ENCODE peak calls at places on chromosomes 12 and 14, in ten cellular contexts. U is tibial artery; I is WERI-Rb-1; Y is mammary epithelial cell; O is prostate gland; S is Panc1; N is esophagus squamous epithelium; X is left ventricle myocardium inferior; G is fibroblast of lung; C is CD8-positive, alpha-beta T cell. E is an unnamed sample.

GRCh38 chr14:54590481-54590880 is 23.6 kb downstream of the SAMD4A start:
- DNase-seq in U (no peak), I (no peak), Y (no peak), O (no peak), S (no peak), N (no peak), X (no peak), G (no peak), C (no peak), E (no peak)

GRCh38 chr14:23183076-23183475 is 384 bp downstream of the SLC7A8 start:
- DNase-seq in U (no peak), I (no peak), Y (no peak), O (no peak), S (no peak), N (no peak), X (no peak), G (no peak), C (no peak), E (peak)

GRCh38 chr12:115004469-115005146 is 320.6 kb upstream of the TBX3 start:
- DNase-seq in U (no peak), I (no peak), Y (no peak), O (peak), S (no peak), N (no peak), X (no peak), G (no peak), C (no peak), E (peak)

GRCh38 chr12:79424109-79424721 is 266.5 kb downstream of the PAWR start:
- DNase-seq in U (no peak), I (no peak), Y (peak), O (no peak), S (peak), N (no peak), X (no peak), G (peak), C (no peak), E (peak)

GRCh38 chr12:3236345-3237153 is 159.4 kb downstream of the TSPAN9 start:
- DNase-seq in U (no peak), I (peak), Y (peak), O (no peak), S (no peak), N (no peak), X (no peak), G (peak), C (no peak), E (peak)

GRCh38 chr12:6541371-6542165 is 7.3 kb downstream of the GAPDH start:
- DNase-seq in U (no peak), I (no peak), Y (no peak), O (no peak), S (no peak), N (no peak), X (no peak), G (no peak), C (no peak), E (no peak)

GRCh38 chr12:94205738-94206310 is 57.4 kb downstream of the PLXNC1 start:
- DNase-seq in U (no peak), I (no peak), Y (no peak), O (no peak), S (no peak), N (no peak), X (no peak), G (no peak), C (no peak), E (no peak)

GRCh38 chr12:131513606-131514005 is 197.3 kb upstream of the SFSWAP start:
- DNase-seq in U (no peak), I (peak), Y (no peak), O (no peak), S (no peak), N (no peak), X (no peak), G (no peak), C (no peak), E (no peak)

GRCh38 chr12:64389154-64389553 is 1.4 kb downstream of the C12orf56 start:
- DNase-seq in U (no peak), I (no peak), Y (no peak), O (no peak), S (no peak), N (no peak), X (no peak), G (no peak), C (no peak), E (no peak)

GRCh38 chr12:6090786-6091185 is 33.7 kb downstream of the VWF start:
- DNase-seq in U (peak), I (no peak), Y (no peak), O (no peak), S (no peak), N (no peak), X (peak), G (peak), C (no peak), E (no peak)

GRCh38 chr12:61781021-61781581 is 479.1 kb upstream of the USP15 start:
- DNase-seq in U (no peak), I (no peak), Y (no peak), O (no peak), S (no peak), N (no peak), X (no peak), G (no peak), C (no peak), E (no peak)

GRCh38 chr14:104708606-104709268 is 15.3 kb upstream of the ADSS1 start:
- DNase-seq in U (peak), I (peak), Y (no peak), O (peak), S (no peak), N (no peak), X (peak), G (no peak), C (peak), E (peak)

GRCh38 chr12:77214136-77214535 is 148.8 kb upstream of the E2F7 start:
- DNase-seq in U (no peak), I (no peak), Y (peak), O (no peak), S (no peak), N (no peak), X (no peak), G (peak), C (no peak), E (peak)

GRCh38 chr12:3418609-3419469 is 72.2 kb upstream of the PRMT8 start:
- DNase-seq in U (no peak), I (no peak), Y (no peak), O (no peak), S (no peak), N (no peak), X (no peak), G (no peak), C (no peak), E (no peak)

GRCh38 chr12:124633269-124633953 is 66.0 kb upstream of the NCOR2 start:
- DNase-seq in U (no peak), I (no peak), Y (peak), O (no peak), S (no peak), N (no peak), X (no peak), G (peak), C (no peak), E (no peak)

GRCh38 chr14:79136437-79137430 is 966.6 kb downstream of the NRXN3 start:
- DNase-seq in U (no peak), I (peak), Y (no peak), O (no peak), S (no peak), N (no peak), X (no peak), G (peak), C (no peak), E (peak)

GRCh38 chr14:65301862-65302539 is 110.5 kb upstream of the FUT8 start:
- DNase-seq in U (no peak), I (no peak), Y (no peak), O (no peak), S (no peak), N (no peak), X (no peak), G (no peak), C (no peak), E (no peak)

GRCh38 chr14:36663404-36664321 is 2.0 kb downstream of the PAX9 start:
- DNase-seq in U (no peak), I (no peak), Y (no peak), O (no peak), S (no peak), N (no peak), X (no peak), G (peak), C (no peak), E (no peak)

GRCh38 chr14:44960646-44961045 is 1.1 kb downstream of the KLHL28 start:
- DNase-seq in U (no peak), I (no peak), Y (no peak), O (no peak), S (no peak), N (no peak), X (no peak), G (peak), C (no peak), E (no peak)

GRCh38 chr12:52032431-52032796 is 18.8 kb upstream of the NR4A1 start:
- DNase-seq in U (peak), I (no peak), Y (peak), O (peak), S (no peak), N (no peak), X (peak), G (peak), C (no peak), E (peak)

GRCh38 chr12:62834406-62834805 is 100.5 kb downstream of the PPM1H start:
- DNase-seq in U (no peak), I (peak), Y (no peak), O (no peak), S (no peak), N (no peak), X (peak), G (no peak), C (no peak), E (no peak)

GRCh38 chr12:40819427-40820108 is 127.3 kb downstream of the CNTN1 start:
- DNase-seq in U (no peak), I (peak), Y (no peak), O (no peak), S (no peak), N (no peak), X (no peak), G (no peak), C (no peak), E (no peak)

GRCh38 chr12:29429999-29430698 is 49.2 kb upstream of the ERGIC2 start:
- DNase-seq in U (no peak), I (no peak), Y (peak), O (no peak), S (no peak), N (no peak), X (no peak), G (no peak), C (no peak), E (no peak)

GRCh38 chr14:105842105-105842504 is 315.7 kb downstream of the TMEM121 start:
- DNase-seq in U (no peak), I (no peak), Y (no peak), O (no peak), S (no peak), N (no peak), X (no peak), G (no peak), C (no peak), E (no peak)

GRCh38 chr12:6074394-6074793 is 50.1 kb downstream of the VWF start:
- DNase-seq in U (no peak), I (peak), Y (no peak), O (no peak), S (no peak), N (no peak), X (peak), G (no peak), C (no peak), E (peak)

GRCh38 chr14:69493038-69493437 is 8.5 kb downstream of the PLEKHD1 start:
- DNase-seq in U (no peak), I (no peak), Y (no peak), O (no peak), S (no peak), N (no peak), X (no peak), G (no peak), C (no peak), E (no peak)

GRCh38 chr12:58728397-58728796 is 191.9 kb downstream of the LRIG3 start:
- DNase-seq in U (no peak), I (no peak), Y (peak), O (no peak), S (no peak), N (no peak), X (no peak), G (peak), C (no peak), E (peak)

GRCh38 chr12:78396538-78396937 is 468.0 kb upstream of the SYT1 start:
- DNase-seq in U (no peak), I (no peak), Y (no peak), O (no peak), S (no peak), N (no peak), X (no peak), G (no peak), C (no peak), E (no peak)

DNA sequence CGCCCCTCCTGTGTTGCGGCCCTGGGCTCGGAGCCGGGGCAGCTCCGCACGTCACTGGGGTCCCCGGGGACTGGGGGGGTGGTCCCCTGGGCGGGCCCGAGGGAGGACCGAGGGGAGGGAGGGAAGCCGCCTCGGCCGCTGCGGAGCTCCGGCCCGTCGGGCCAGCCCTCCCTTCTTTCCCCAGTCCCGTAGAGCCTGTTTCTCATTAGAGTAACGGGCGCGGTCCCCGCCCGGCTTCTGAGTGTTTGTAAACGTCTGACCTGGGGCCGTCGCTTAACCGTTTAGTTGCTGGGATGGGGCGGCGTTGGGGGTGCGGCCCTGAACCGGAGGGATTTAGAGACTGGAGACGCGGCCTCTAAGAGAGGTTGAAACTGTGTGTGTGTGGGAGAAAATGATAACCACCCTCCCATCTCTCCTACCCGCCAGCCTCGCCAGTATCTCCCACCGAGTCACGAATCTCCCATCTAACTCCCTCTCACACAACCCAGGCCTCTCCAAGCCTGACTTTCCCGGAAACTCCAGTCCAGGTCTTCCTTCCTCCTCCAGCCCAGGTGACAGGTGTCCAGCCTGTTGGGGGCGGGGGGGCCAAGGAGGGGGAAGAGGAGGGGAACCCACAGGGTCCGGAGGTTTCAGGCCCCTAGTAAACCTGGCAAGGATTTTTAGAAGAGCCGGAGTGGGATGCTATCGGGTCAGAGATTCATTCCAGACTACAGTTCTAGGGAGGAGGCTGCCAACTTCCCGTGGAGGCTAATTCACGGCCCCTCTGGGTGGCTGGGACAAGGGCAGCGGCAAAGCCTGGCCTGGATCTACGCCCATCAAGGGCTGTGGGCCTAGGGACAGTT is 1.1 kb upstream of the NFATC4 start:
- DNase-seq in U (peak), I (peak), Y (peak), O (peak), S (no peak), N (peak), X (peak), G (peak), C (no peak), E (peak)
- H3K4me3 ChIP-seq in U (peak), I (peak), Y (peak), O (peak), S (peak), N (peak), X (peak), G (peak), C (peak), E (peak)

GRCh38 chr14:42533476-42533875 is 926.8 kb downstream of the LRFN5 start:
- DNase-seq in U (no peak), I (no peak), Y (no peak), O (no peak), S (no peak), N (no peak), X (no peak), G (no peak), C (no peak), E (no peak)

GRCh38 chr14:42532194-42532593 is 925.5 kb downstream of the LRFN5 start:
- DNase-seq in U (no peak), I (no peak), Y (no peak), O (no peak), S (no peak), N (no peak), X (no peak), G (no peak), C (no peak), E (no peak)

GRCh38 chr14:42535397-42535796 is 928.7 kb downstream of the LRFN5 start:
- DNase-seq in U (no peak), I (no peak), Y (no peak), O (no peak), S (no peak), N (no peak), X (no peak), G (no peak), C (no peak), E (no peak)
- TF ChIP-seq CTCF in U (no peak), I (no peak), Y (no peak), O (no peak), S (peak), N (no peak), X (no peak), G (no peak), C (no peak), E (no peak)

GRCh38 chr12:111768159-111768895 is 1.6 kb downstream of the ALDH2 start:
- DNase-seq in U (no peak), I (no peak), Y (no peak), O (no peak), S (no peak), N (no peak), X (no peak), G (no peak), C (no peak), E (no peak)
- H3K4me3 ChIP-seq in U (peak), I (no peak), Y (no peak), O (peak), S (no peak), N (peak), X (peak), G (no peak), C (no peak), E (no peak)

GRCh38 chr12:91361864-91362263 is 179.2 kb upstream of the DCN start:
- DNase-seq in U (no peak), I (no peak), Y (peak), O (no peak), S (no peak), N (no peak), X (no peak), G (peak), C (no peak), E (peak)
- TF ChIP-seq CTCF in U (peak), I (peak), Y (peak), O (peak), S (peak), N (peak), X (peak), G (peak), C (peak), E (peak)

GRCh38 chr12:24748326-24748725 is 200.6 kb downstream of the BCAT1 start:
- DNase-seq in U (no peak), I (no peak), Y (no peak), O (no peak), S (no peak), N (no peak), X (no peak), G (no peak), C (no peak), E (no peak)

GRCh38 chr12:24750263-24750662 is 198.6 kb downstream of the BCAT1 start:
- DNase-seq in U (no peak), I (no peak), Y (no peak), O (no peak), S (no peak), N (no peak), X (no peak), G (peak), C (no peak), E (no peak)

GRCh38 chr12:24749171-24749570 is 199.7 kb downstream of the BCAT1 start:
- DNase-seq in U (no peak), I (no peak), Y (no peak), O (no peak), S (no peak), N (no peak), X (no peak), G (no peak), C (no peak), E (no peak)

GRCh38 chr12:24752763-24753462 is 196.0 kb downstream of the BCAT1 start:
- DNase-seq in U (no peak), I (no peak), Y (no peak), O (no peak), S (no peak), N (no peak), X (no peak), G (no peak), C (no peak), E (no peak)

DNA sequence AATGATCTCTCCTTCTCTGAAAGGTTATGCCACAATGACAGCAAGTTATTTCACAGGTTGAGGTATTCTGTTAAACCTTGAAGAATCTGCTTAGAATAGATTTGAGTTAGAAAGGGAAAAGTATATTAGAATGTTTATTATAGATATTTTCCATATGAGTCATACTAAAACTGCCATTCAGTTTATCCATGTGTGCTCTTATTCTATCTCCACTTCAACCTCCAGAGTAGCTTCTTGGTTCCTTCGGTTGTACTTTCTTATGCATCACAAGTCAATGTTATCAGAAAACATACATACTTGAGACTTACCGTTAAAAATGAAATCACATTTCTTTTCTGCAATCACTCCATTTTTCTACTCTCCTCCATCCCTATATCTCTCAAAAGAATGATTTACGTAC is 197.7 kb downstream of the BCAT1 start:
- DNase-seq in U (no peak), I (no peak), Y (no peak), O (no peak), S (no peak), N (no peak), X (no peak), G (peak), C (no peak), E (peak)
- H3K4me3 ChIP-seq in U (no peak), I (no peak), Y (no peak), O (no peak), S (no peak), N (no peak), X (no peak), G (no peak), C (no peak), E (no peak)

GRCh38 chr14:25411933-25412757 is 362.2 kb upstream of the STXBP6 start:
- DNase-seq in U (no peak), I (no peak), Y (no peak), O (no peak), S (no peak), N (no peak), X (no peak), G (no peak), C (no peak), E (peak)

GRCh38 chr14:25406818-25407217 is 356.9 kb upstream of the STXBP6 start:
- DNase-seq in U (no peak), I (peak), Y (peak), O (no peak), S (no peak), N (no peak), X (no peak), G (peak), C (no peak), E (no peak)
- TF ChIP-seq CTCF in U (no peak), I (peak), Y (peak), O (peak), S (peak), N (no peak), X (peak), G (peak), C (no peak), E (peak)

GRCh38 chr14:93114713-93115068 is 1.0 kb downstream of the ITPK1 start:
- DNase-seq in U (no peak), I (no peak), Y (no peak), O (peak), S (no peak), N (no peak), X (peak), G (no peak), C (no peak), E (no peak)

GRCh38 chr14:93115920-93116675 is at the start of gene ITPK1:
- DNase-seq in U (peak), I (peak), Y (no peak), O (peak), S (no peak), N (no peak), X (peak), G (peak), C (peak), E (peak)

GRCh38 chr14:93114068-93114710 is 1.5 kb downstream of the ITPK1 start:
- DNase-seq in U (no peak), I (no peak), Y (peak), O (no peak), S (no peak), N (no peak), X (no peak), G (no peak), C (no peak), E (no peak)

GRCh38 chr14:93115069-93115919 is 431 bp downstream of the ITPK1 start:
- DNase-seq in U (peak), I (peak), Y (peak), O (peak), S (no peak), N (peak), X (peak), G (peak), C (peak), E (peak)

GRCh38 chr14:93116676-93117200 is 1.0 kb upstream of the ITPK1 start:
- DNase-seq in U (no peak), I (no peak), Y (no peak), O (no peak), S (no peak), N (no peak), X (no peak), G (no peak), C (no peak), E (no peak)
- H3K4me3 ChIP-seq in U (peak), I (peak), Y (peak), O (no peak), S (peak), N (peak), X (peak), G (no peak), C (peak), E (peak)